ENCODE peak calls at places on chromosomes 11 and 22, in seven cellular contexts. One of them, this sample, is unnamed.

GRCh38 chr11:47599821-47600377 is 5.7 kb upstream of the C1QTNF4 start:
- DNase-seq in K562: no peak
- DNase-seq in HCT116: no peak
- DNase-seq in HepG2: no peak
- DNase-seq in H1: no peak
- DNase-seq in SK-N-SH: no peak
- DNase-seq in GM12878: no peak
- DNase-seq in this sample: no peak

GRCh38 chr11:68329993-68330699 is 17.8 kb downstream of the LRP5 start:
- DNase-seq in K562: no peak
- DNase-seq in SK-N-SH: peak
- DNase-seq in H1: no peak
- DNase-seq in HCT116: no peak
- DNase-seq in HepG2: no peak
- DNase-seq in GM12878: no peak
- DNase-seq in this sample: no peak

GRCh38 chr11:134581121-134581626 is 169.1 kb upstream of the B3GAT1 start:
- DNase-seq in HCT116: no peak
- DNase-seq in GM12878: no peak
- DNase-seq in HepG2: no peak
- DNase-seq in K562: no peak
- DNase-seq in SK-N-SH: no peak
- DNase-seq in H1: no peak
- DNase-seq in this sample: no peak

GRCh38 chr11:61966673-61967176 is 709 bp downstream of the FTH1 start:
- DNase-seq in HCT116: no peak
- DNase-seq in K562: peak
- DNase-seq in SK-N-SH: peak
- DNase-seq in HepG2: no peak
- DNase-seq in GM12878: no peak
- DNase-seq in H1: no peak
- DNase-seq in this sample: no peak

GRCh38 chr11:123590296-123590912 is 64.0 kb downstream of the SCN3B start:
- DNase-seq in GM12878: no peak
- DNase-seq in H1: no peak
- DNase-seq in HCT116: peak
- DNase-seq in SK-N-SH: no peak
- DNase-seq in HepG2: peak
- DNase-seq in K562: no peak
- DNase-seq in this sample: no peak

GRCh38 chr11:125724125-125724524 is 22.0 kb upstream of the PATE1 start:
- DNase-seq in H1: no peak
- DNase-seq in HepG2: peak
- DNase-seq in GM12878: no peak
- DNase-seq in SK-N-SH: no peak
- DNase-seq in K562: no peak
- DNase-seq in HCT116: peak
- DNase-seq in this sample: no peak

GRCh38 chr11:118275184-118275583 is 11.1 kb upstream of the MPZL2 start:
- DNase-seq in GM12878: no peak
- DNase-seq in HepG2: no peak
- DNase-seq in K562: no peak
- DNase-seq in SK-N-SH: no peak
- DNase-seq in HCT116: no peak
- DNase-seq in H1: no peak
- DNase-seq in this sample: no peak

GRCh38 chr22:42673898-42674390 is 24.8 kb upstream of the CYB5R3 start:
- DNase-seq in K562: no peak
- DNase-seq in HepG2: peak
- DNase-seq in GM12878: no peak
- DNase-seq in H1: no peak
- DNase-seq in SK-N-SH: no peak
- DNase-seq in HCT116: no peak
- DNase-seq in this sample: no peak

GRCh38 chr11:13220148-13220547 is 57.4 kb upstream of the BMAL1 start:
- DNase-seq in HepG2: no peak
- DNase-seq in HCT116: no peak
- DNase-seq in SK-N-SH: peak
- DNase-seq in K562: no peak
- DNase-seq in GM12878: no peak
- DNase-seq in H1: no peak
- DNase-seq in this sample: no peak

GRCh38 chr11:8229299-8230177 is 34.1 kb downstream of the LMO1 start:
- DNase-seq in HepG2: no peak
- DNase-seq in K562: no peak
- DNase-seq in GM12878: no peak
- DNase-seq in SK-N-SH: peak
- DNase-seq in H1: no peak
- DNase-seq in HCT116: no peak
- DNase-seq in this sample: no peak

GRCh38 chr11:67045314-67045713 is 11.3 kb upstream of the RHOD start:
- DNase-seq in K562: no peak
- DNase-seq in HepG2: no peak
- DNase-seq in HCT116: peak
- DNase-seq in H1: no peak
- DNase-seq in SK-N-SH: no peak
- DNase-seq in GM12878: no peak
- DNase-seq in this sample: no peak

GRCh38 chr22:24285245-24285644 is 14.6 kb downstream of the SPECC1L start:
- DNase-seq in HCT116: peak
- DNase-seq in GM12878: no peak
- DNase-seq in K562: no peak
- DNase-seq in H1: no peak
- DNase-seq in HepG2: no peak
- DNase-seq in SK-N-SH: no peak
- DNase-seq in this sample: no peak

GRCh38 chr11:126415669-126416420 is 60.4 kb downstream of the ST3GAL4 start:
- DNase-seq in K562: no peak
- DNase-seq in HCT116: no peak
- DNase-seq in SK-N-SH: no peak
- DNase-seq in H1: no peak
- DNase-seq in GM12878: no peak
- DNase-seq in HepG2: no peak
- DNase-seq in this sample: no peak

GRCh38 chr11:33667819-33668467 is 32.7 kb downstream of the C11orf91 start:
- DNase-seq in GM12878: no peak
- DNase-seq in HCT116: no peak
- DNase-seq in K562: no peak
- DNase-seq in HepG2: no peak
- DNase-seq in SK-N-SH: no peak
- DNase-seq in H1: no peak
- DNase-seq in this sample: no peak

GRCh38 chr11:73389902-73390301 is 13.7 kb downstream of the RELT start:
- DNase-seq in SK-N-SH: no peak
- DNase-seq in GM12878: no peak
- DNase-seq in HCT116: no peak
- DNase-seq in K562: no peak
- DNase-seq in H1: no peak
- DNase-seq in HepG2: no peak
- DNase-seq in this sample: no peak

GRCh38 chr11:67167086-67167485 is 48.0 kb downstream of the KDM2A start:
- DNase-seq in K562: no peak
- DNase-seq in SK-N-SH: no peak
- DNase-seq in GM12878: no peak
- DNase-seq in H1: no peak
- DNase-seq in HepG2: no peak
- DNase-seq in HCT116: no peak
- DNase-seq in this sample: no peak

GRCh38 chr11:27405134-27405533 is 42.1 kb upstream of the CCDC34 start:
- DNase-seq in K562: no peak
- DNase-seq in SK-N-SH: no peak
- DNase-seq in HCT116: no peak
- DNase-seq in HepG2: no peak
- DNase-seq in GM12878: no peak
- DNase-seq in H1: no peak
- DNase-seq in this sample: no peak

GRCh38 chr22:39939830-39940229 is 20.4 kb upstream of the TMA7B start:
- DNase-seq in HepG2: no peak
- DNase-seq in GM12878: no peak
- DNase-seq in SK-N-SH: no peak
- DNase-seq in H1: no peak
- DNase-seq in K562: no peak
- DNase-seq in HCT116: no peak
- DNase-seq in this sample: no peak

GRCh38 chr22:39941661-39942060 is 18.5 kb upstream of the TMA7B start:
- DNase-seq in H1: no peak
- DNase-seq in SK-N-SH: no peak
- DNase-seq in HCT116: no peak
- DNase-seq in GM12878: no peak
- DNase-seq in K562: no peak
- DNase-seq in HepG2: peak
- DNase-seq in this sample: no peak

GRCh38 chr22:39938509-39938908 is 21.7 kb upstream of the TMA7B start:
- DNase-seq in SK-N-SH: no peak
- DNase-seq in HCT116: no peak
- DNase-seq in GM12878: no peak
- DNase-seq in HepG2: no peak
- DNase-seq in K562: peak
- DNase-seq in H1: no peak
- DNase-seq in this sample: no peak

GRCh38 chr22:39942433-39943213 is 17.6 kb upstream of the TMA7B start:
- DNase-seq in HepG2: no peak
- DNase-seq in GM12878: no peak
- DNase-seq in SK-N-SH: no peak
- DNase-seq in K562: no peak
- DNase-seq in H1: no peak
- DNase-seq in HCT116: no peak
- DNase-seq in this sample: no peak

GRCh38 chr22:39940757-39941305 is 19.4 kb upstream of the TMA7B start:
- DNase-seq in H1: no peak
- DNase-seq in HepG2: no peak
- DNase-seq in GM12878: no peak
- DNase-seq in K562: no peak
- DNase-seq in HCT116: no peak
- DNase-seq in SK-N-SH: no peak
- DNase-seq in this sample: no peak
- H3K4me3 ChIP-seq in H1: no peak
- H3K4me3 ChIP-seq in HepG2: no peak
- H3K4me3 ChIP-seq in GM12878: no peak
- H3K4me3 ChIP-seq in K562: no peak
- H3K4me3 ChIP-seq in HCT116: no peak
- H3K4me3 ChIP-seq in SK-N-SH: no peak
- H3K4me3 ChIP-seq in this sample: no peak

GRCh38 chr11:18534230-18534629 is 7.5 kb upstream of the TSG101 start:
- DNase-seq in HepG2: no peak
- DNase-seq in SK-N-SH: no peak
- DNase-seq in GM12878: no peak
- DNase-seq in HCT116: no peak
- DNase-seq in K562: no peak
- DNase-seq in H1: no peak
- DNase-seq in this sample: no peak
- TF ChIP-seq SIN3A in HepG2: no peak
- TF ChIP-seq SIN3A in SK-N-SH: no peak
- TF ChIP-seq SIN3A in GM12878: no peak
- TF ChIP-seq SIN3A in HCT116: no peak
- TF ChIP-seq SIN3A in K562: no peak
- TF ChIP-seq SIN3A in H1: no peak
- TF ChIP-seq SIN3A in this sample: no peak

GRCh38 chr11:96054870-96055705 is 131.2 kb upstream of the MTMR2 start:
- DNase-seq in HepG2: peak
- DNase-seq in K562: peak
- DNase-seq in GM12878: no peak
- DNase-seq in HCT116: peak
- DNase-seq in H1: no peak
- DNase-seq in SK-N-SH: peak
- DNase-seq in this sample: peak
- H3K4me3 ChIP-seq in HepG2: no peak
- H3K4me3 ChIP-seq in K562: no peak
- H3K4me3 ChIP-seq in GM12878: no peak
- H3K4me3 ChIP-seq in HCT116: no peak
- H3K4me3 ChIP-seq in H1: peak
- H3K4me3 ChIP-seq in SK-N-SH: no peak
- H3K4me3 ChIP-seq in this sample: no peak

GRCh38 chr11:795638-796564 is 2.2 kb downstream of the SLC25A22 start:
- DNase-seq in SK-N-SH: peak
- DNase-seq in H1: no peak
- DNase-seq in HepG2: peak
- DNase-seq in HCT116: no peak
- DNase-seq in K562: peak
- DNase-seq in GM12878: no peak
- DNase-seq in this sample: no peak
- TF ChIP-seq SIN3A in SK-N-SH: no peak
- TF ChIP-seq SIN3A in H1: no peak
- TF ChIP-seq SIN3A in HepG2: peak
- TF ChIP-seq SIN3A in HCT116: no peak
- TF ChIP-seq SIN3A in K562: no peak
- TF ChIP-seq SIN3A in GM12878: no peak
- TF ChIP-seq SIN3A in this sample: no peak

DNA sequence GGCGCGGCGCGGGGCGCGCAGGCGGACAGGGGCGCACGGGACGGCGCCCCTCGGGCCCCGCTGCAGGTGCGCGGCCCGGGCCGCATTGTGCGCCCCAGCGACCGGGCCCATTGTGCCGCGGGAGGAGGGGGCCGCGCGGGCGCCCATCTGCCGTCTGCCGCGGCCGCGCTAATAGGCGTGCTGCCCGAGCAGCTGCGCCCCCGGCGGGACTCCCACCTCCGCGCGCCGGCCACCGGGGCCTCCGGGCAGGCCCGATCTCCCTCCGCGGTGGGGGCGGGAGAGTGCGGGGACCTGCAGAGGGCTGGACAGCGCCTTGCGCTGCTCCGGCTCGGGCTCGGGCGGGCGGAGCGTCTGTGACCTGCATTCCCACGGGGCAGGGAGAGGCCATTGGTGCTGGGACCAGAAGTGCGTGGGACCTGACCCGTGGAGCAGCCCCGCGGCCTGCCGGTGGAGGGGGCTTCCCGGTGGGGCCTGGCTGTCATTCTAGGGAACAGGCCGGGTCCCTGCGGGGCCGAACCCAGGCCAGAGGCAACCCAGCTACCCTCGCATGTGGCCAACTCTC is 950 bp downstream of the BRSK2 start:
- DNase-seq in HCT116: no peak
- DNase-seq in H1: no peak
- DNase-seq in K562: no peak
- DNase-seq in SK-N-SH: peak
- DNase-seq in HepG2: no peak
- DNase-seq in GM12878: no peak
- DNase-seq in this sample: no peak
- H3K4me3 ChIP-seq in HCT116: peak
- H3K4me3 ChIP-seq in H1: peak
- H3K4me3 ChIP-seq in K562: no peak
- H3K4me3 ChIP-seq in SK-N-SH: peak
- H3K4me3 ChIP-seq in HepG2: peak
- H3K4me3 ChIP-seq in GM12878: no peak
- H3K4me3 ChIP-seq in this sample: peak

DNA sequence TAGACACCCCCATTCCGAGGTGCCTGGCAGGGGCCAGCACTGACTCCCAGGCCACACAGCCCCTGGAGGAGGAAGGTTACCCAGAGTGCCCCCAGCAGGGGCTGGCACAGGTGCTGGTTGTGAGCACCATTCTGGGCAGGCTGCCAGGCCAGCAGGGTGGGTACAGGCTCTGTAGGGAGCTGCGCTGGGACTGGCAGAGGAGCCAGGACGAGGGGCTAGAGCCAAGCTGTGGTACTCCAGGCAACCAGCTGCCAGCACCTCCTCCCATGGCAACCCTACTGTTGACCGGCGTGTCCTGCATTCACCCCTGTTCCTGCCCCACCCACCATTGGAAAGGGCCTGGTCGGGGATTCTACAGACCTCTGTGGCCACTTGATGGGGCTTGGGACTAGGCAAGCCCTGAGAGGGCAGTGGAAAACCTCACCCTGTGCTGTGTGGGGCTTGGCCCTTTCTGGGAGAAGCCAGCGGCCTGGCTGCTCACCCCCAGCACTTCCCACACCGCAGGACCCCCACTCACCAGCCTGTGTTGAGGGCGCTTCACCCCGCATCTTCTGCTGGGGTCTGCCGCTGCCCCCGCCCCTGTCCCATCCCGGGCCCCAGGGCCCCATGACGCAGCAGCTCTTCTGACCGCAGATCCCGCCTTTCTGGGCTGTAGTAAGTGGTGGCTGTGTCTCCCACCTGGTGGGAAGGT is 1.9 kb downstream of the CLDN5 start:
- DNase-seq in HepG2: no peak
- DNase-seq in HCT116: no peak
- DNase-seq in GM12878: no peak
- DNase-seq in SK-N-SH: peak
- DNase-seq in H1: no peak
- DNase-seq in K562: peak
- DNase-seq in this sample: no peak
- TF ChIP-seq SIN3A in HepG2: no peak
- TF ChIP-seq SIN3A in HCT116: no peak
- TF ChIP-seq SIN3A in GM12878: no peak
- TF ChIP-seq SIN3A in SK-N-SH: no peak
- TF ChIP-seq SIN3A in H1: no peak
- TF ChIP-seq SIN3A in K562: no peak
- TF ChIP-seq SIN3A in this sample: no peak

This sample was measured in Panc1.